ENCODE peak calls at places on chromosomes 2 and 18, in eight cellular contexts. G is RWPE1; Q is WTC11; V is tibial artery; D is activated CD8-positive, alpha-beta T cell treated with anti-CD3 and anti-CD28 coated beads for 36 hours; K is right lobe of liver; M is left lung; J is AG09319. F is an unnamed sample.

GRCh38 chr2:97924194-97924593 is 71.6 kb downstream of the TMEM131 start:
- DNase-seq in K (no peak), J (no peak), M (no peak), Q (no peak), V (no peak), G (no peak), D (no peak), F (no peak)

GRCh38 chr2:74405994-74406583 is 15.3 kb downstream of the C2orf81 start:
- DNase-seq in D (no peak), J (no peak), V (no peak), K (no peak), G (no peak), Q (no peak), M (no peak), F (no peak)

GRCh38 chr2:15122915-15123314 is 438.2 kb downstream of the NBAS start:
- DNase-seq in G (no peak), V (no peak), M (no peak), J (no peak), D (no peak), K (no peak), Q (no peak), F (no peak)

GRCh38 chr2:147482111-147482510 is 362.7 kb upstream of the ACVR2A start:
- DNase-seq in Q (no peak), G (no peak), M (no peak), K (no peak), D (no peak), J (no peak), V (no peak), F (no peak)

GRCh38 chr2:8984855-8985254 is 18.6 kb downstream of the MBOAT2 start:
- DNase-seq in K (no peak), D (no peak), V (no peak), Q (no peak), G (no peak), J (no peak), M (no peak), F (no peak)

GRCh38 chr2:80326214-80326613 is 21.7 kb upstream of the LRRTM1 start:
- DNase-seq in J (no peak), G (peak; percentile 12), K (no peak), Q (no peak), D (no peak), V (no peak), M (no peak), F (no peak)

GRCh38 chr2:100988630-100989417 is 13.3 kb upstream of the RPL31 start:
- DNase-seq in D (no peak), Q (no peak), V (no peak), K (no peak), J (no peak), G (no peak), M (no peak), F (no peak)

GRCh38 chr18:44589709-44590108 is 91.0 kb upstream of the SETBP1 start:
- DNase-seq in M (no peak), G (peak; percentile 33), J (peak; percentile 44), V (no peak), D (no peak), K (no peak), Q (no peak), F (peak; percentile 13)

GRCh38 chr2:98598781-98599428 is 9.4 kb downstream of the COA5 start:
- DNase-seq in G (no peak), D (no peak), J (no peak), Q (no peak), M (no peak), V (no peak), K (no peak), F (no peak)

GRCh38 chr2:10538224-10538894 is 90.2 kb upstream of the ODC1 start:
- DNase-seq in K (peak; percentile 1), G (peak; percentile 92), M (no peak), D (no peak), V (no peak), J (no peak), Q (no peak), F (no peak)

GRCh38 chr18:48230459-48231113 is 178.6 kb downstream of the ZBTB7C start:
- DNase-seq in Q (peak; percentile 84), K (peak; percentile 56), G (peak; percentile 48), M (peak; percentile 70), D (peak; percentile 28), J (no peak), V (peak; percentile 76), F (peak; percentile 65)

GRCh38 chr18:1075310-1075709 is 170.6 kb downstream of the ADCYAP1 start:
- DNase-seq in K (no peak), G (no peak), V (no peak), D (no peak), M (no peak), Q (no peak), J (no peak), F (no peak)

GRCh38 chr2:237895544-237896506 is 36.4 kb downstream of the RAMP1 start:
- DNase-seq in V (peak; percentile 77), M (no peak), J (no peak), G (peak; percentile 48), D (no peak), Q (no peak), K (no peak), F (no peak)

GRCh38 chr2:27977623-27978312 is 87.2 kb downstream of the BABAM2 start:
- DNase-seq in J (peak; percentile 55), G (peak; percentile 36), V (no peak), M (no peak), K (no peak), Q (no peak), D (peak; percentile 70), F (peak; percentile 20)

GRCh38 chr18:44651453-44651852 is 29.2 kb upstream of the SETBP1 start:
- DNase-seq in J (peak; percentile 45), G (peak; percentile 38), K (no peak), V (peak; percentile 35), D (no peak), M (no peak), Q (no peak), F (peak; percentile 47)

GRCh38 chr2:8441986-8442385 is 239.9 kb upstream of the ID2 start:
- DNase-seq in K (no peak), J (no peak), Q (no peak), M (no peak), V (no peak), D (no peak), G (no peak), F (no peak)

GRCh38 chr2:196927318-196928225 is 1.1 kb upstream of the PGAP1 start:
- DNase-seq in Q (no peak), M (no peak), V (no peak), J (peak; percentile 28), D (peak; percentile 91), K (no peak), G (peak; percentile 20), F (peak; percentile 18)

GRCh38 chr2:20074001-20074648 is 22.7 kb upstream of the LAPTM4A start:
- DNase-seq in D (no peak), V (no peak), K (no peak), J (no peak), Q (no peak), M (no peak), G (no peak), F (no peak)

GRCh38 chr2:137000790-137001189 is 235.4 kb downstream of the THSD7B start:
- DNase-seq in G (no peak), V (no peak), J (no peak), Q (no peak), M (no peak), D (no peak), K (no peak), F (no peak)

GRCh38 chr2:237932731-237933131 is 34.1 kb upstream of the UBE2F start:
- DNase-seq in V (no peak), M (no peak), Q (no peak), J (peak; percentile 78), D (no peak), G (no peak), K (no peak), F (no peak)

GRCh38 chr18:10736984-10737383 is 211.2 kb downstream of the NAPG start:
- DNase-seq in J (no peak), G (no peak), M (no peak), K (no peak), Q (no peak), V (no peak), D (no peak), F (no peak)
- TF ChIP-seq CTCF in J (no peak), G (no peak), M (no peak), K (no peak), Q (no peak), V (no peak), D (no peak), F (no peak)

GRCh38 chr2:60439219-60439974 is 114.1 kb downstream of the BCL11A start:
- DNase-seq in M (peak; percentile 72), Q (peak; percentile 49), V (peak; percentile 56), D (no peak), G (no peak), J (no peak), K (peak; percentile 44), F (peak; percentile 9)
- TF ChIP-seq CTCF in M (peak; percentile 25), Q (peak; percentile 39), V (no peak), D (no peak), G (no peak), J (no peak), K (no peak), F (peak; percentile 50)

GRCh38 chr2:188784269-188784762 is 189.9 kb upstream of the COL3A1 start:
- DNase-seq in D (no peak), Q (no peak), J (no peak), G (no peak), V (no peak), K (no peak), M (no peak), F (no peak)
- TF ChIP-seq CTCF in D (no peak), Q (no peak), J (no peak), G (no peak), V (no peak), K (no peak), M (no peak), F (no peak)

GRCh38 chr2:172345951-172346555 is 81.3 kb upstream of the ITGA6 start:
- DNase-seq in G (no peak), J (no peak), V (no peak), Q (no peak), K (no peak), M (no peak), D (no peak), F (no peak)

GRCh38 chr2:172354347-172354746 is 73.0 kb upstream of the ITGA6 start:
- DNase-seq in J (no peak), K (no peak), V (no peak), D (no peak), M (no peak), G (no peak), Q (no peak), F (no peak)

GRCh38 chr2:172351586-172351985 is 75.8 kb upstream of the ITGA6 start:
- DNase-seq in D (no peak), V (no peak), K (no peak), G (no peak), Q (no peak), J (no peak), M (no peak), F (no peak)

GRCh38 chr2:172348555-172349288 is 78.7 kb upstream of the ITGA6 start:
- DNase-seq in K (no peak), D (no peak), V (no peak), G (no peak), M (no peak), Q (no peak), J (no peak), F (no peak)

DNA sequence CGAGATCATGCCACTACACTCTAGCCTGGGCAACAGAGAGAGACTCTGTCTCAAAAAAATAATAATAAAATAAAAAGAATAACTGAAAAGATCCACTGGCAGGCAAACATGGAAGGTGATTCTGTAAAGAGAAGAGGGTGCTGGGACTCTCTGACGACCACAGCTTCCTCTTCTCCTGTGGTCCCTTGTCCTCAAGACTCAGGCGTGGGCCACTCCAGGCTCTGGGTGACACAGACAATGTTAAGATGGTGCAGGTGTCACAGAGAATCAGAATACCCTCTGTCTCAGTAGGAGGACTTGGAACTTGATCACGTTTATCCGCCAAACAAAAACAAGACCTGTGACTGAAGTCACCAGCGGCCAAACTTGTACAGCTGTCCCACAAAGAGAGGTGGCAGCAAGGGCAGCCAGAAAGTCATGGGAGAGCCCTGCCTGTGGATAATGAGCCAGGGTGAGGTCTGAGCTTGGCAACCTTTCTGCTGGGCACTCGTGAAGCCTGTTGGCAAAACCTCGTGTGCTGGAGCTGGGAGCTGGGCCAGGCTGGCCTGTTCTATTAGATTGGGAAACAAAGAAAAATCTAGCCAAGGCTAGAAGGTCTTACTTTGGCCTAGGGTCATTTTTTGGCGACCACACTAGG is 76.4 kb upstream of the ITGA6 start:
- DNase-seq in J (no peak), K (peak; percentile 86), Q (no peak), D (no peak), V (peak; percentile 65), M (peak; percentile 75), G (no peak), F (no peak)
- TF ChIP-seq CTCF in J (no peak), K (peak; percentile 39), Q (no peak), D (no peak), V (peak; percentile 22), M (no peak), G (no peak), F (no peak)

F was measured in Calu3.